ENCODE peak calls at places on chromosomes 12 and 14, in five cellular contexts. U is lower leg skin, S is psoas muscle, B is esophagus squamous epithelium, I is right cardiac atrium. N is an unnamed sample.

GRCh38 chr14:105207460-105207901 is 26.4 kb upstream of the NUDT14 start:
- DNase-seq in U (no peak), S (no peak), B (no peak), I (no peak), N (no peak)

GRCh38 chr12:105860556-105861207 is 278.1 kb downstream of the NUAK1 start:
- DNase-seq in U (no peak), S (no peak), B (no peak), I (no peak), N (no peak)

GRCh38 chr14:73945159-73945670 is 4.7 kb downstream of the FAM161B start:
- DNase-seq in U (peak; percentile 54), S (no peak), B (no peak), I (no peak), N (no peak)

GRCh38 chr12:65960820-65961691 is 136.8 kb downstream of the HMGA2 start:
- DNase-seq in U (no peak), S (no peak), B (no peak), I (no peak), N (no peak)

GRCh38 chr12:109923038-109923437 is 23.0 kb downstream of the TCHP start:
- DNase-seq in U (no peak), S (no peak), B (no peak), I (no peak), N (no peak)

GRCh38 chr14:34628681-34629135 is 1.2 kb downstream of the SNX6 start:
- DNase-seq in U (peak; percentile 79), S (no peak), B (no peak), I (no peak), N (no peak)

GRCh38 chr12:100473050-100473715 is 483 bp upstream of the NR1H4 start:
- DNase-seq in U (no peak), S (no peak), B (no peak), I (no peak), N (no peak)

GRCh38 chr14:104697892-104698583 is 8.6 kb downstream of the INF2 start:
- DNase-seq in U (no peak), S (no peak), B (no peak), I (no peak), N (no peak)

GRCh38 chr12:38662851-38663250 is 242.5 kb downstream of the CPNE8 start:
- DNase-seq in U (no peak), S (no peak), B (no peak), I (no peak), N (no peak)

GRCh38 chr14:91911474-91912032 is 35.9 kb downstream of the FBLN5 start:
- DNase-seq in U (no peak), S (no peak), B (no peak), I (no peak), N (no peak)

GRCh38 chr12:30913323-30913722 is 13.2 kb upstream of the TSPAN11 start:
- DNase-seq in U (no peak), S (no peak), B (no peak), I (no peak), N (no peak)

GRCh38 chr14:23109769-23110168 is 5.0 kb upstream of the CIROP start:
- DNase-seq in U (no peak), S (no peak), B (no peak), I (no peak), N (no peak)

GRCh38 chr14:78162202-78162601 is 8.0 kb upstream of the NRXN3 start:
- DNase-seq in U (no peak), S (no peak), B (no peak), I (no peak), N (no peak)

GRCh38 chr12:130214686-130215370 is 52.6 kb downstream of the FZD10 start:
- DNase-seq in U (no peak), S (no peak), B (no peak), I (no peak), N (no peak)

GRCh38 chr12:92080390-92081285 is 65.0 kb downstream of the BTG1 start:
- DNase-seq in U (no peak), S (no peak), B (no peak), I (no peak), N (no peak)

GRCh38 chr12:57726884-57727757 is 11.4 kb downstream of the AGAP2 start:
- DNase-seq in U (peak; percentile 88), S (peak; percentile 82), B (no peak), I (peak; percentile 61), N (no peak)

GRCh38 chr14:32469388-32470160 is 140.5 kb downstream of the AKAP6 start:
- DNase-seq in U (no peak), S (no peak), B (no peak), I (no peak), N (no peak)

GRCh38 chr12:47886471-47887240 is 18.1 kb downstream of the VDR start:
- DNase-seq in U (no peak), S (no peak), B (no peak), I (no peak), N (no peak)

GRCh38 chr14:24948261-24948847 is 101.6 kb downstream of the STXBP6 start:
- DNase-seq in U (no peak), S (no peak), B (no peak), I (no peak), N (no peak)

GRCh38 chr12:105228494-105228893 is 7.5 kb downstream of the APPL2 start:
- DNase-seq in U (no peak), S (no peak), B (no peak), I (no peak), N (no peak)

GRCh38 chr12:100499416-100499815 is 25.8 kb downstream of the NR1H4 start:
- DNase-seq in U (no peak), S (no peak), B (no peak), I (no peak), N (no peak)

GRCh38 chr14:64196668-64197411 is 97.3 kb downstream of the ESR2 start:
- DNase-seq in U (no peak), S (no peak), B (no peak), I (peak; percentile 45), N (peak; percentile 62)

GRCh38 chr12:60123443-60124000 is 527.7 kb downstream of the SLC16A7 start:
- DNase-seq in U (no peak), S (no peak), B (no peak), I (no peak), N (no peak)

GRCh38 chr14:70660967-70661871 is 19.5 kb downstream of the TTC9 start:
- DNase-seq in U (no peak), S (no peak), B (no peak), I (no peak), N (no peak)

GRCh38 chr14:76267322-76268012 is 108.5 kb upstream of the ESRRB start:
- DNase-seq in U (peak; percentile 88), S (peak; percentile 83), B (no peak), I (peak; percentile 75), N (peak; percentile 67)

GRCh38 chr12:122963928-122964240 is 2.4 kb downstream of the ABCB9 start:
- DNase-seq in U (no peak), S (no peak), B (no peak), I (no peak), N (no peak)

GRCh38 chr12:58395470-58395869 is 454.1 kb downstream of the ATP23 start:
- DNase-seq in U (no peak), S (no peak), B (no peak), I (no peak), N (no peak)

GRCh38 chr12:55932546-55932919 is 1.6 kb downstream of the DGKA start:
- DNase-seq in U (peak; percentile 81), S (no peak), B (no peak), I (no peak), N (no peak)

GRCh38 chr12:132133952-132134652 is 10.0 kb downstream of the DDX51 start:
- DNase-seq in U (peak; percentile 79), S (peak; percentile 42), B (no peak), I (no peak), N (no peak)

GRCh38 chr14:45364565-45364964 is 111.6 kb upstream of the MIS18BP1 start:
- DNase-seq in U (peak; percentile 68), S (no peak), B (no peak), I (no peak), N (no peak)

DNA sequence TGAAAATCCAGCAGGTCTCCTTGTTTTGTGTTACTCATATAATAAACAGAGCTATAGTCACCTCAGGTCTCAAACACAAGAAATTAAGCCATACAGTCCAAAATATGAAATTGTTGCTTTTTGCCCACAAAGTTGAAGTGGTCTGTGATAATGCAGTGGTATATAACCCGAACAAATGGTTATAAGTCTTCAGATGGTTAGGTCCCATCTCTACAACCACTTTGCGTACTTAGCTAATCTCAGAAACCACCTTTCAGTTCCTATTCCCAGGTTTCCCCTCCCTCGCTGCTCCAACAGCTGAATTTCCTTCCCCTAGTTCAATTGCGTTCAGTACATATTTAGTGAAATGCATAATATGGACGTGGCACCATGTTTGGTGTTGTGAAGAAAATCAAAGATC is 3.3 kb upstream of the KCNA5 start:
- DNase-seq in U (no peak), S (no peak), B (no peak), I (no peak), N (no peak)
- H3K4me3 ChIP-seq in U (no peak overlapping the region), S (no peak overlapping the region), B (no peak overlapping the region), I (no peak overlapping the region), N (no peak overlapping the region)

GRCh38 chr14:42513837-42514236 is 907.2 kb downstream of the LRFN5 start:
- DNase-seq in U (no peak), S (no peak), B (no peak), I (no peak), N (no peak)

GRCh38 chr14:42508209-42508946 is 901.7 kb downstream of the LRFN5 start:
- DNase-seq in U (no peak), S (no peak), B (no peak), I (no peak), N (no peak)

GRCh38 chr14:42504433-42504832 is 897.8 kb downstream of the LRFN5 start:
- DNase-seq in U (no peak), S (no peak), B (no peak), I (no peak), N (no peak)

DNA sequence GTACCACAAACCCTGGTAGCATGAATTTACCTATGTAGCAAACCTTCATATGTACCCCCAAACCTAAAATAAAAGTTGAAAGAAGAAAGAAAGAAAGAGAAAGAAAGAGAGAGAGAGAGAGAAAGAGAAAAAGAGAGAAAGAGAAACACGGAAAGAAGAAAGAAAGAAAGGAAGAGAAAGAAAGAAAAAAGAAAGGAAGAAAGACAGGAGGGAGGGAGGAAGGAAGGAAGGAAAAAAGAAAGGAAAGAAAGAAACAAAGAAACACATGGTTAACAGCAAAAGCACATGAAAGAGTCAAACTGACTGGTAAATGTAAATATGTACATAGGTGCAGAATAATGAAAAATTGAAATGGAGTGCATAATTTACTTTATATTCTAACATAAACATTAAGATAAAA is 903.4 kb downstream of the LRFN5 start:
- DNase-seq in U (no peak), S (no peak), B (no peak), I (no peak), N (no peak)
- H3K4me3 ChIP-seq in U (no peak overlapping the region), S (no peak overlapping the region), B (no peak overlapping the region), I (no peak overlapping the region), N (no peak overlapping the region)

GRCh38 chr12:54371328-54372112 is 7.2 kb upstream of the GPR84 start:
- DNase-seq in U (peak; percentile 94), S (peak; percentile 87), B (no peak), I (peak; percentile 89), N (no peak)

GRCh38 chr12:54368709-54369596 is 4.7 kb upstream of the GPR84 start:
- DNase-seq in U (peak; percentile 99), S (peak; percentile 96), B (peak; percentile 46), I (peak; percentile 91), N (peak; percentile 91)

GRCh38 chr12:54370218-54370730 is 6.0 kb upstream of the GPR84 start:
- DNase-seq in U (peak; percentile 96), S (peak; percentile 92), B (no peak), I (peak; percentile 91), N (peak; percentile 72)

GRCh38 chr12:54369597-54370217 is 5.4 kb upstream of the GPR84 start:
- DNase-seq in U (no peak), S (no peak), B (no peak), I (peak; percentile 52), N (no peak)

GRCh38 chr12:54368016-54368708 is 3.9 kb upstream of the GPR84 start:
- DNase-seq in U (no peak), S (no peak), B (no peak), I (no peak), N (no peak)
- H3K4me3 ChIP-seq in U (no peak overlapping the region), S (peak overlapping the region; percentile 52), B (no peak overlapping the region), I (no peak overlapping the region), N (no peak overlapping the region)

GRCh38 chr14:68563256-68564131 is 229.4 kb downstream of the ZFP36L1 start:
- DNase-seq in U (peak; percentile 71), S (no peak), B (no peak), I (peak; percentile 55), N (no peak)
- H3K4me3 ChIP-seq in U (no peak overlapping the region), S (no peak overlapping the region), B (no peak overlapping the region), I (no peak overlapping the region), N (no peak overlapping the region)

N was measured in lung.